ENCODE peak calls at places on chromosomes 11 and 22, in four cellular contexts. One of them, this sample, is unnamed. For H3K4me1 and H3K36me3, the result is how much of the 10 kb centered on the place peaks cover.

GRCh38 chr22:36625102-36625501 is 78.5 kb downstream of the CACNG2 start:
- DNase-seq in ovary: no peak
- DNase-seq in K562: no peak
- DNase-seq in psoas muscle: no peak
- DNase-seq in this sample: no peak

GRCh38 chr22:29314537-29315285 is 786 bp downstream of the RASL10A start:
- DNase-seq in psoas muscle: peak
- DNase-seq in K562: no peak
- DNase-seq in ovary: no peak
- DNase-seq in this sample: no peak

GRCh38 chr11:15106201-15106965 is 8.3 kb upstream of the INSC start:
- DNase-seq in K562: no peak
- DNase-seq in ovary: no peak
- DNase-seq in psoas muscle: no peak
- DNase-seq in this sample: no peak

GRCh38 chr22:17774206-17774927 is at the start of gene BID:
- DNase-seq in K562: peak
- DNase-seq in ovary: no peak
- DNase-seq in psoas muscle: peak
- DNase-seq in this sample: peak

GRCh38 chr11:7612661-7613393 is 60.5 kb downstream of the CYB5R2 start:
- DNase-seq in K562: no peak
- DNase-seq in ovary: no peak
- DNase-seq in psoas muscle: no peak
- DNase-seq in this sample: no peak

GRCh38 chr22:21766933-21767462 is 31.4 kb upstream of the YPEL1 start:
- DNase-seq in ovary: no peak
- DNase-seq in psoas muscle: no peak
- DNase-seq in K562: no peak
- DNase-seq in this sample: no peak

GRCh38 chr11:43359432-43359818 is 705 bp downstream of the TTC17 start:
- DNase-seq in ovary: no peak
- DNase-seq in psoas muscle: no peak
- DNase-seq in K562: no peak
- DNase-seq in this sample: peak

GRCh38 chr22:48352086-48352911 is 1475.4 kb downstream of the BRD1 start:
- DNase-seq in psoas muscle: peak
- DNase-seq in ovary: no peak
- DNase-seq in K562: no peak
- DNase-seq in this sample: no peak

GRCh38 chr22:46436595-46437163 is 100.7 kb downstream of the CELSR1 start:
- DNase-seq in K562: no peak
- DNase-seq in ovary: no peak
- DNase-seq in psoas muscle: no peak
- DNase-seq in this sample: no peak

GRCh38 chr11:33258631-33259184 is 1.5 kb downstream of the HIPK3 start:
- DNase-seq in ovary: no peak
- DNase-seq in psoas muscle: no peak
- DNase-seq in K562: no peak
- DNase-seq in this sample: no peak

GRCh38 chr11:60854847-60855725 is 664 bp downstream of the PTGDR2 start:
- DNase-seq in ovary: no peak
- DNase-seq in psoas muscle: peak
- DNase-seq in K562: peak
- DNase-seq in this sample: no peak
- H3K4me1 ChIP-seq in ovary: under half
- H3K4me1 ChIP-seq in psoas muscle: under half
- H3K4me1 ChIP-seq in K562: under half
- H3K4me1 ChIP-seq in this sample: under half

GRCh38 chr22:20761536-20761935 is 12.4 kb upstream of the SERPIND1 start:
- DNase-seq in psoas muscle: no peak
- DNase-seq in K562: no peak
- DNase-seq in ovary: no peak
- DNase-seq in this sample: no peak
- H3K36me3 ChIP-seq in psoas muscle: under half
- H3K36me3 ChIP-seq in K562: half or more
- H3K36me3 ChIP-seq in ovary: under half
- H3K36me3 ChIP-seq in this sample: under half

GRCh38 chr11:114152162-114152561 is 92.7 kb downstream of the ZBTB16 start:
- DNase-seq in psoas muscle: no peak
- DNase-seq in ovary: no peak
- DNase-seq in K562: no peak
- DNase-seq in this sample: no peak
- H3K4me1 ChIP-seq in psoas muscle: half or more
- H3K4me1 ChIP-seq in ovary: under half
- H3K4me1 ChIP-seq in K562: under half
- H3K4me1 ChIP-seq in this sample: under half

GRCh38 chr11:99687320-99687719 is 666.6 kb downstream of the CNTN5 start:
- DNase-seq in psoas muscle: no peak
- DNase-seq in K562: no peak
- DNase-seq in ovary: no peak
- DNase-seq in this sample: no peak
- H3K36me3 ChIP-seq in psoas muscle: under half
- H3K36me3 ChIP-seq in K562: under half
- H3K36me3 ChIP-seq in ovary: under half
- H3K36me3 ChIP-seq in this sample: under half

DNA sequence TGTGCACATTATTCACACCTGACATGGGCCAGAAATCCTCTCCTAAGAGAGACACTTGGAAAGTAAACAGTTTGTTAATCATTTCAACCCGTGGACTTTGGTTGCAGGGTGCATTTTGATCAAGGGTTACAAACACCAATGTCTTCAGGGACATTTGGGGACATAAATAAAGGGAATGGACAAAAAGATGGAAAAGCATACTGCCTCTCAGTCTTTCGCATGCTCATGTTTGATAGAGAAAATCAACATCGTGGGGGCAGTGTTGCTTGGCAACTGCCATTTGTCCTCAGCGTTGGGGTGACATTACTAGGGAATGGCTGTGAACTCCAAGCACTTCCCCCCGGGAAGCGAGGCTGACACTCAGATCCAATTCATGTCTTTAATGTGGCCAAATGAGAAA is 114.7 kb upstream of the OR4B1 start:
- DNase-seq in K562: no peak
- DNase-seq in psoas muscle: no peak
- DNase-seq in ovary: no peak
- DNase-seq in this sample: peak
- H3K4me1 ChIP-seq in K562: under half
- H3K4me1 ChIP-seq in psoas muscle: under half
- H3K4me1 ChIP-seq in ovary: under half
- H3K4me1 ChIP-seq in this sample: under half

This sample was measured in mucosa of descending colon.